ENCODE peak calls at places on chromosomes 11 and 22, in ten cellular contexts. One of them, this sample, is unnamed.

GRCh38 chr11:32118025-32118974 is 27.4 kb downstream of the RCN1 start:
- DNase-seq in RKO: peak; percentile 51
- DNase-seq in cerebellum: peak; percentile 19
- DNase-seq in NCI-H1436 treated with DMSO at 0.1 percent for 48 hours: no peak
- DNase-seq in PC-9: peak; percentile 52
- DNase-seq in HL-60: no peak
- DNase-seq in GF-D8: no peak
- DNase-seq in BJ: no peak
- DNase-seq in stimulated activated CD4-positive, alpha-beta T cell treated with anti-CD3 and anti-CD28 coated beads, Interleukin-2, amount 100 ng/mL, for 48 hours: no peak
- DNase-seq in Calu3: peak; percentile 63
- DNase-seq in this sample: no peak

GRCh38 chr11:20604295-20604803 is 4.9 kb downstream of the SLC6A5 start:
- DNase-seq in RKO: no peak
- DNase-seq in cerebellum: no peak
- DNase-seq in NCI-H1436 treated with DMSO at 0.1 percent for 48 hours: no peak
- DNase-seq in PC-9: no peak
- DNase-seq in HL-60: no peak
- DNase-seq in GF-D8: no peak
- DNase-seq in BJ: no peak
- DNase-seq in stimulated activated CD4-positive, alpha-beta T cell treated with anti-CD3 and anti-CD28 coated beads, Interleukin-2, amount 100 ng/mL, for 48 hours: no peak
- DNase-seq in Calu3: no peak
- DNase-seq in this sample: no peak

GRCh38 chr11:62400760-62401159 is 18.1 kb upstream of the SCGB1A1 start:
- DNase-seq in RKO: no peak
- DNase-seq in cerebellum: peak; percentile 45
- DNase-seq in NCI-H1436 treated with DMSO at 0.1 percent for 48 hours: no peak
- DNase-seq in PC-9: peak; percentile 61
- DNase-seq in HL-60: no peak
- DNase-seq in GF-D8: no peak
- DNase-seq in BJ: peak; percentile 71
- DNase-seq in stimulated activated CD4-positive, alpha-beta T cell treated with anti-CD3 and anti-CD28 coated beads, Interleukin-2, amount 100 ng/mL, for 48 hours: no peak
- DNase-seq in Calu3: no peak
- DNase-seq in this sample: no peak

GRCh38 chr11:125020342-125020741 is 42.8 kb upstream of the SLC37A2 start:
- DNase-seq in RKO: no peak
- DNase-seq in cerebellum: no peak
- DNase-seq in NCI-H1436 treated with DMSO at 0.1 percent for 48 hours: no peak
- DNase-seq in PC-9: no peak
- DNase-seq in HL-60: no peak
- DNase-seq in GF-D8: no peak
- DNase-seq in BJ: no peak
- DNase-seq in stimulated activated CD4-positive, alpha-beta T cell treated with anti-CD3 and anti-CD28 coated beads, Interleukin-2, amount 100 ng/mL, for 48 hours: no peak
- DNase-seq in Calu3: no peak
- DNase-seq in this sample: no peak

GRCh38 chr11:1913271-1914060 is 6.0 kb upstream of the TNNT3 start:
- DNase-seq in RKO: no peak
- DNase-seq in cerebellum: no peak
- DNase-seq in NCI-H1436 treated with DMSO at 0.1 percent for 48 hours: no peak
- DNase-seq in PC-9: no peak
- DNase-seq in HL-60: no peak
- DNase-seq in GF-D8: no peak
- DNase-seq in BJ: no peak
- DNase-seq in stimulated activated CD4-positive, alpha-beta T cell treated with anti-CD3 and anti-CD28 coated beads, Interleukin-2, amount 100 ng/mL, for 48 hours: no peak
- DNase-seq in Calu3: no peak
- DNase-seq in this sample: no peak

GRCh38 chr22:37749831-37750595 is 53.2 kb downstream of the TRIOBP start:
- DNase-seq in RKO: no peak
- DNase-seq in cerebellum: no peak
- DNase-seq in NCI-H1436 treated with DMSO at 0.1 percent for 48 hours: no peak
- DNase-seq in PC-9: peak; percentile 43
- DNase-seq in HL-60: no peak
- DNase-seq in GF-D8: no peak
- DNase-seq in BJ: no peak
- DNase-seq in stimulated activated CD4-positive, alpha-beta T cell treated with anti-CD3 and anti-CD28 coated beads, Interleukin-2, amount 100 ng/mL, for 48 hours: no peak
- DNase-seq in Calu3: no peak
- DNase-seq in this sample: no peak

GRCh38 chr11:116686891-116687290 is 85.9 kb downstream of the BUD13 start:
- DNase-seq in RKO: no peak
- DNase-seq in cerebellum: no peak
- DNase-seq in NCI-H1436 treated with DMSO at 0.1 percent for 48 hours: no peak
- DNase-seq in PC-9: no peak
- DNase-seq in HL-60: no peak
- DNase-seq in GF-D8: no peak
- DNase-seq in BJ: no peak
- DNase-seq in stimulated activated CD4-positive, alpha-beta T cell treated with anti-CD3 and anti-CD28 coated beads, Interleukin-2, amount 100 ng/mL, for 48 hours: no peak
- DNase-seq in Calu3: no peak
- DNase-seq in this sample: peak; percentile 50

GRCh38 chr11:134571301-134571700 is 159.3 kb upstream of the B3GAT1 start:
- DNase-seq in RKO: no peak
- DNase-seq in cerebellum: no peak
- DNase-seq in NCI-H1436 treated with DMSO at 0.1 percent for 48 hours: no peak
- DNase-seq in PC-9: no peak
- DNase-seq in HL-60: no peak
- DNase-seq in GF-D8: no peak
- DNase-seq in BJ: no peak
- DNase-seq in stimulated activated CD4-positive, alpha-beta T cell treated with anti-CD3 and anti-CD28 coated beads, Interleukin-2, amount 100 ng/mL, for 48 hours: no peak
- DNase-seq in Calu3: no peak
- DNase-seq in this sample: peak; percentile 46

GRCh38 chr22:30212363-30212995 is 34.1 kb downstream of the LIF start:
- DNase-seq in RKO: peak; percentile 97
- DNase-seq in cerebellum: peak; percentile 37
- DNase-seq in NCI-H1436 treated with DMSO at 0.1 percent for 48 hours: no peak
- DNase-seq in PC-9: peak; percentile 89
- DNase-seq in HL-60: peak; percentile 84
- DNase-seq in GF-D8: peak; percentile 7
- DNase-seq in BJ: peak; percentile 75
- DNase-seq in stimulated activated CD4-positive, alpha-beta T cell treated with anti-CD3 and anti-CD28 coated beads, Interleukin-2, amount 100 ng/mL, for 48 hours: no peak
- DNase-seq in Calu3: peak; percentile 93
- DNase-seq in this sample: no peak

GRCh38 chr11:66119348-66120133 is 49.5 kb downstream of the PACS1 start:
- DNase-seq in RKO: no peak
- DNase-seq in cerebellum: no peak
- DNase-seq in NCI-H1436 treated with DMSO at 0.1 percent for 48 hours: no peak
- DNase-seq in PC-9: peak; percentile 56
- DNase-seq in HL-60: no peak
- DNase-seq in GF-D8: no peak
- DNase-seq in BJ: peak; percentile 48
- DNase-seq in stimulated activated CD4-positive, alpha-beta T cell treated with anti-CD3 and anti-CD28 coated beads, Interleukin-2, amount 100 ng/mL, for 48 hours: no peak
- DNase-seq in Calu3: peak; percentile 35
- DNase-seq in this sample: peak; percentile 73

GRCh38 chr22:47281126-47282106 is 519.0 kb downstream of the TBC1D22A start:
- DNase-seq in RKO: peak; percentile 4
- DNase-seq in cerebellum: no peak
- DNase-seq in NCI-H1436 treated with DMSO at 0.1 percent for 48 hours: no peak
- DNase-seq in PC-9: no peak
- DNase-seq in HL-60: no peak
- DNase-seq in GF-D8: no peak
- DNase-seq in BJ: no peak
- DNase-seq in stimulated activated CD4-positive, alpha-beta T cell treated with anti-CD3 and anti-CD28 coated beads, Interleukin-2, amount 100 ng/mL, for 48 hours: no peak
- DNase-seq in Calu3: no peak
- DNase-seq in this sample: no peak

GRCh38 chr11:45560935-45561330 is 104.5 kb downstream of the CHST1 start:
- DNase-seq in RKO: no peak
- DNase-seq in cerebellum: peak; percentile 55
- DNase-seq in NCI-H1436 treated with DMSO at 0.1 percent for 48 hours: no peak
- DNase-seq in PC-9: no peak
- DNase-seq in HL-60: no peak
- DNase-seq in GF-D8: no peak
- DNase-seq in BJ: no peak
- DNase-seq in stimulated activated CD4-positive, alpha-beta T cell treated with anti-CD3 and anti-CD28 coated beads, Interleukin-2, amount 100 ng/mL, for 48 hours: no peak
- DNase-seq in Calu3: no peak
- DNase-seq in this sample: no peak

GRCh38 chr11:102391549-102392237 is 44.7 kb downstream of the BIRC2 start:
- DNase-seq in RKO: no peak
- DNase-seq in cerebellum: no peak
- DNase-seq in NCI-H1436 treated with DMSO at 0.1 percent for 48 hours: no peak
- DNase-seq in PC-9: no peak
- DNase-seq in HL-60: no peak
- DNase-seq in GF-D8: no peak
- DNase-seq in BJ: no peak
- DNase-seq in stimulated activated CD4-positive, alpha-beta T cell treated with anti-CD3 and anti-CD28 coated beads, Interleukin-2, amount 100 ng/mL, for 48 hours: no peak
- DNase-seq in Calu3: no peak
- DNase-seq in this sample: peak; percentile 42

GRCh38 chr22:29359469-29359868 is 28.9 kb downstream of the AP1B1 start:
- DNase-seq in RKO: peak; percentile 16
- DNase-seq in cerebellum: peak; percentile 83
- DNase-seq in NCI-H1436 treated with DMSO at 0.1 percent for 48 hours: no peak
- DNase-seq in PC-9: peak; percentile 39
- DNase-seq in HL-60: no peak
- DNase-seq in GF-D8: no peak
- DNase-seq in BJ: no peak
- DNase-seq in stimulated activated CD4-positive, alpha-beta T cell treated with anti-CD3 and anti-CD28 coated beads, Interleukin-2, amount 100 ng/mL, for 48 hours: no peak
- DNase-seq in Calu3: peak; percentile 49
- DNase-seq in this sample: peak; percentile 83

GRCh38 chr11:127003260-127003981 is 2.9 kb upstream of the KIRREL3 start:
- DNase-seq in RKO: no peak
- DNase-seq in cerebellum: peak; percentile 46
- DNase-seq in NCI-H1436 treated with DMSO at 0.1 percent for 48 hours: peak; percentile 54
- DNase-seq in PC-9: peak; percentile 63
- DNase-seq in HL-60: no peak
- DNase-seq in GF-D8: no peak
- DNase-seq in BJ: no peak
- DNase-seq in stimulated activated CD4-positive, alpha-beta T cell treated with anti-CD3 and anti-CD28 coated beads, Interleukin-2, amount 100 ng/mL, for 48 hours: no peak
- DNase-seq in Calu3: peak; percentile 66
- DNase-seq in this sample: peak; percentile 94

GRCh38 chr11:126048198-126048597 is 14.5 kb downstream of the CDON start:
- DNase-seq in RKO: no peak
- DNase-seq in cerebellum: peak; percentile 51
- DNase-seq in NCI-H1436 treated with DMSO at 0.1 percent for 48 hours: no peak
- DNase-seq in PC-9: no peak
- DNase-seq in HL-60: no peak
- DNase-seq in GF-D8: no peak
- DNase-seq in BJ: no peak
- DNase-seq in stimulated activated CD4-positive, alpha-beta T cell treated with anti-CD3 and anti-CD28 coated beads, Interleukin-2, amount 100 ng/mL, for 48 hours: no peak
- DNase-seq in Calu3: no peak
- DNase-seq in this sample: no peak

GRCh38 chr11:40619631-40620030 is 839.8 kb downstream of the LRRC4C start:
- DNase-seq in RKO: no peak
- DNase-seq in cerebellum: no peak
- DNase-seq in NCI-H1436 treated with DMSO at 0.1 percent for 48 hours: no peak
- DNase-seq in PC-9: no peak
- DNase-seq in HL-60: no peak
- DNase-seq in GF-D8: no peak
- DNase-seq in BJ: no peak
- DNase-seq in stimulated activated CD4-positive, alpha-beta T cell treated with anti-CD3 and anti-CD28 coated beads, Interleukin-2, amount 100 ng/mL, for 48 hours: no peak
- DNase-seq in Calu3: no peak
- DNase-seq in this sample: no peak

GRCh38 chr11:5364214-5364613 is 12.9 kb downstream of the OR51B6 start:
- DNase-seq in RKO: peak; percentile 58
- DNase-seq in cerebellum: no peak
- DNase-seq in NCI-H1436 treated with DMSO at 0.1 percent for 48 hours: no peak
- DNase-seq in PC-9: no peak
- DNase-seq in HL-60: no peak
- DNase-seq in GF-D8: no peak
- DNase-seq in BJ: peak; percentile 53
- DNase-seq in stimulated activated CD4-positive, alpha-beta T cell treated with anti-CD3 and anti-CD28 coated beads, Interleukin-2, amount 100 ng/mL, for 48 hours: no peak
- DNase-seq in Calu3: no peak
- DNase-seq in this sample: no peak

GRCh38 chr22:21764038-21764804 is 28.6 kb upstream of the YPEL1 start:
- DNase-seq in RKO: no peak
- DNase-seq in cerebellum: no peak
- DNase-seq in NCI-H1436 treated with DMSO at 0.1 percent for 48 hours: no peak
- DNase-seq in PC-9: no peak
- DNase-seq in HL-60: no peak
- DNase-seq in GF-D8: no peak
- DNase-seq in BJ: no peak
- DNase-seq in stimulated activated CD4-positive, alpha-beta T cell treated with anti-CD3 and anti-CD28 coated beads, Interleukin-2, amount 100 ng/mL, for 48 hours: no peak
- DNase-seq in Calu3: no peak
- DNase-seq in this sample: no peak

GRCh38 chr11:76208829-76209670 is 2.7 kb upstream of the WNT11 start:
- DNase-seq in RKO: peak; percentile 74
- DNase-seq in cerebellum: no peak
- DNase-seq in NCI-H1436 treated with DMSO at 0.1 percent for 48 hours: no peak
- DNase-seq in PC-9: peak; percentile 82
- DNase-seq in HL-60: peak; percentile 68
- DNase-seq in GF-D8: peak; percentile 56
- DNase-seq in BJ: no peak
- DNase-seq in stimulated activated CD4-positive, alpha-beta T cell treated with anti-CD3 and anti-CD28 coated beads, Interleukin-2, amount 100 ng/mL, for 48 hours: peak; percentile 72
- DNase-seq in Calu3: peak; percentile 75
- DNase-seq in this sample: peak; percentile 94

GRCh38 chr11:47393163-47394049 is 15.0 kb upstream of the SLC39A13 start:
- DNase-seq in RKO: no peak
- DNase-seq in cerebellum: no peak
- DNase-seq in NCI-H1436 treated with DMSO at 0.1 percent for 48 hours: no peak
- DNase-seq in PC-9: no peak
- DNase-seq in HL-60: peak; percentile 65
- DNase-seq in GF-D8: no peak
- DNase-seq in BJ: no peak
- DNase-seq in stimulated activated CD4-positive, alpha-beta T cell treated with anti-CD3 and anti-CD28 coated beads, Interleukin-2, amount 100 ng/mL, for 48 hours: no peak
- DNase-seq in Calu3: no peak
- DNase-seq in this sample: no peak

GRCh38 chr11:5369793-5370192 is 13.8 kb upstream of the OR51M1 start:
- DNase-seq in RKO: peak; percentile 22
- DNase-seq in cerebellum: peak; percentile 63
- DNase-seq in NCI-H1436 treated with DMSO at 0.1 percent for 48 hours: no peak
- DNase-seq in PC-9: no peak
- DNase-seq in HL-60: no peak
- DNase-seq in GF-D8: no peak
- DNase-seq in BJ: no peak
- DNase-seq in stimulated activated CD4-positive, alpha-beta T cell treated with anti-CD3 and anti-CD28 coated beads, Interleukin-2, amount 100 ng/mL, for 48 hours: no peak
- DNase-seq in Calu3: no peak
- DNase-seq in this sample: no peak

This sample was measured in endodermal cell.